ENCODE peak calls at places on chromosomes 6 and 20, in nine cellular contexts. Y is sigmoid colon, M is GM12892, K is GM23338, U is breast epithelium, F is prostate gland, Q is transverse colon, E is suprapubic skin, O is Panc1. I is an unnamed sample.

GRCh38 chr20:40868568-40869223 is 159.9 kb upstream of the TOP1 start:
- DNase-seq in Y (no peak), M (no peak), K (no peak), U (peak; percentile 47), F (no peak), Q (no peak), E (no peak), O (no peak), I (no peak)

GRCh38 chr6:53794720-53795253 is at the start of gene LRRC1:
- DNase-seq in Y (peak; percentile 95), M (peak; percentile 75), K (peak; percentile 91), U (peak; percentile 73), F (peak; percentile 90), Q (peak; percentile 95), E (peak; percentile 92), O (peak; percentile 58), I (peak; percentile 77)

GRCh38 chr6:110545081-110545872 is 68.9 kb upstream of the SLC22A16 start:
- DNase-seq in Y (no peak), M (no peak), K (no peak), U (no peak), F (no peak), Q (no peak), E (no peak), O (no peak), I (no peak)

GRCh38 chr6:84260186-84260585 is 32.7 kb upstream of the CEP162 start:
- DNase-seq in Y (no peak), M (no peak), K (no peak), U (no peak), F (no peak), Q (no peak), E (no peak), O (no peak), I (no peak)

GRCh38 chr6:81105998-81106397 is 646.5 kb downstream of the TENT5A start:
- DNase-seq in Y (no peak), M (no peak), K (no peak), U (no peak), F (no peak), Q (no peak), E (no peak), O (no peak), I (no peak)

GRCh38 chr20:14729390-14729789 is 392.0 kb upstream of the FLRT3 start:
- DNase-seq in Y (no peak), M (no peak), K (no peak), U (no peak), F (no peak), Q (no peak), E (no peak), O (no peak), I (no peak)

GRCh38 chr20:7879883-7880282 is 60.4 kb downstream of the HAO1 start:
- DNase-seq in Y (no peak), M (no peak), K (peak; percentile 2), U (no peak), F (no peak), Q (no peak), E (no peak), O (no peak), I (no peak)

GRCh38 chr6:11272491-11273192 is 40.2 kb upstream of the NEDD9 start:
- DNase-seq in Y (no peak), M (no peak), K (no peak), U (no peak), F (no peak), Q (no peak), E (no peak), O (no peak), I (no peak)

GRCh38 chr6:7721654-7722053 is 4.2 kb upstream of the BMP6 start:
- DNase-seq in Y (no peak), M (no peak), K (no peak), U (no peak), F (no peak), Q (no peak), E (no peak), O (no peak), I (no peak)

GRCh38 chr6:29992792-29993191 is 50.5 kb downstream of the HLA-A start:
- DNase-seq in Y (no peak), M (no peak), K (no peak), U (no peak), F (no peak), Q (no peak), E (no peak), O (peak; percentile 55), I (no peak)

GRCh38 chr6:143542915-143543314 is 31.4 kb upstream of the FUCA2 start:
- DNase-seq in Y (no peak), M (no peak), K (no peak), U (no peak), F (no peak), Q (no peak), E (no peak), O (no peak), I (no peak)

GRCh38 chr6:9405825-9406224 is 970.5 kb upstream of the SLC35B3 start:
- DNase-seq in Y (no peak), M (no peak), K (no peak), U (no peak), F (no peak), Q (no peak), E (no peak), O (no peak), I (no peak)
- TF ChIP-seq POLR2AphosphoS5 in Y (no peak), M (no peak), K (no peak), U (no peak), F (no peak), Q (no peak), E (no peak), O (no peak), I (no peak)

DNA sequence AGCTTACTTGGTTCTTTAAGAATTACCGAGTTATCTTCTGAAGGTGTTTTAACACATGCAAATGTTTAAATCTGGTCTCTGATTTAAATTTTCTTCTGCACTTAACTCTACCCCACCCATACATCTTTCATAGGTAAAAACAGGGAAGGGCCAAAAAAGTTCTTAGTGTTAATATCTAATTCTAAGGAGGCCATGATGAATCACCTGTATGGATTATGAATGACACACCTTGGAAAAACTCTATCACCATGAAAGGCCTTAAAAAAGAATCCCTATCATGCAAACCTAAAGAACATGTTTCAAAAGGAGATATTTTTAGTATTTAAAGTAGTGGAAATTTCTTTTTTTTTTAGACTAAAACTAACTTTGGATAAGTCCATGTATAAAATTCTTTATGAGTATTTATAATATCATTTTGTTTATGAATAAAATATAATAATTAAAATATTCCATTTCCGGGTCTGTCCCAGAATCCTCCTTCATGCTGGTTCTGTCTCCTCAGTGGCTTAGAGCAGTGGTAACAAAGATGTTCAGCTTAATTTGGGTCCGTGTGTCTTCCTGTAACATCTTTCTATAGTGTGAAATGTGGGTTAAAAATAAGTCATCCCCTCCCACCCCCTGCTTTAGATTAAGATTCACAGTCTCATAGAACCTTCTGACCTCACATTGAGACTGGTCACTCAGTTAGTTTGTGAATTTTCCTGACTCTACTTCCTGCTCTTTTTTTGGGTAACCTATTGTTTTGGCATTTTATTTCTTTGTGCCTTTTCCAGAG is 54.9 kb downstream of the SLX4IP start:
- DNase-seq in Y (no peak), M (no peak), K (no peak), U (no peak), F (no peak), Q (no peak), E (no peak), O (no peak), I (no peak)
- TF ChIP-seq POLR2AphosphoS5 in Y (no peak), M (no peak), K (no peak), U (no peak), F (no peak), Q (no peak), E (no peak), O (no peak), I (no peak)

GRCh38 chr6:113565306-113565705 is 291.8 kb upstream of the MARCKS start:
- DNase-seq in Y (no peak), M (no peak), K (no peak), U (no peak), F (no peak), Q (no peak), E (no peak), O (no peak), I (no peak)

GRCh38 chr6:113570651-113571050 is 286.5 kb upstream of the MARCKS start:
- DNase-seq in Y (no peak), M (no peak), K (no peak), U (no peak), F (no peak), Q (no peak), E (no peak), O (no peak), I (no peak)

GRCh38 chr6:113564401-113565161 is 292.6 kb upstream of the MARCKS start:
- DNase-seq in Y (peak; percentile 97), M (no peak), K (peak; percentile 91), U (peak; percentile 60), F (peak; percentile 5), Q (peak; percentile 65), E (peak; percentile 81), O (no peak), I (no peak)

GRCh38 chr6:113574147-113574546 is 283.0 kb upstream of the MARCKS start:
- DNase-seq in Y (no peak), M (no peak), K (no peak), U (no peak), F (no peak), Q (no peak), E (no peak), O (no peak), I (no peak)

DNA sequence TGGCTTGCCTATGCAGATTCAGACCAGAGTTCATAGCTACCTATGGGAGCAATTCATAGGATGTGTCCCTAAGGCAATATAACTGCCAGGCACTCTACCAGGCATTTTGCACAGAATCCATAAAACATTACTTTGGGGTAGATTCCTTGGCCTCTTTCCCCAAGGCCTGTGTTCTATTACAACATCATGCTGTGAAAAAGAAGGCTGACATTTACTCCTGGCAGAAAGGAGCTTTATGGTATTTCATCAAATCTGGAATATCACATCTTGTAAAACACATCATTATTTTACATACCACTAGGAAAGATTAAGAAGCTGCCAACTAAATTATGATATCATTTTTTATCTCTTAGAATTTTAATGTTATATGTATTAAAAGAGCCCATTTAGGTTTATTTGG is 287.0 kb upstream of the MARCKS start:
- DNase-seq in Y (no peak), M (no peak), K (no peak), U (no peak), F (no peak), Q (no peak), E (no peak), O (no peak), I (no peak)
- TF ChIP-seq POLR2AphosphoS5 in Y (no peak), M (no peak), K (no peak), U (no peak), F (no peak), Q (no peak), E (no peak), O (no peak), I (no peak)

GRCh38 chr6:167573461-167574215 is 248.8 kb downstream of the TTLL2 start:
- DNase-seq in Y (peak; percentile 57), M (no peak), K (no peak), U (no peak), F (no peak), Q (no peak), E (no peak), O (no peak), I (no peak)
- TF ChIP-seq POLR2AphosphoS5 in Y (no peak), M (no peak), K (no peak), U (no peak), F (peak; percentile 52), Q (no peak), E (no peak), O (no peak), I (no peak)

GRCh38 chr20:44728835-44729342 is 13.7 kb downstream of the CCN5 start:
- DNase-seq in Y (peak; percentile 87), M (no peak), K (peak; percentile 70), U (peak; percentile 83), F (peak; percentile 85), Q (no peak), E (peak; percentile 88), O (peak; percentile 98), I (no peak)
- TF ChIP-seq POLR2AphosphoS5 in Y (no peak), M (no peak), K (no peak), U (peak; percentile 65), F (peak; percentile 84), Q (no peak), E (peak; percentile 72), O (peak; percentile 90), I (no peak)

I was measured in GM12891.